ENCODE peak calls at places on chromosomes 11 and 22, in nine cellular contexts. One of them, this sample, is unnamed.

GRCh38 chr11:102177974-102178631 is 67.9 kb downstream of the YAP1 start:
- DNase-seq in IMR-90: peak; percentile 94
- DNase-seq in kidney epithelial cell: peak; percentile 89
- DNase-seq in WTC11: no peak
- DNase-seq in GM10248: no peak
- DNase-seq in cardiac fibroblast: peak; percentile 88
- DNase-seq in psoas muscle: no peak
- DNase-seq in HCT116: peak; percentile 87
- DNase-seq in mucosa of descending colon: no peak
- DNase-seq in this sample: no peak

GRCh38 chr11:67117667-67118058 is 1.4 kb upstream of the KDM2A start:
- DNase-seq in IMR-90: no peak
- DNase-seq in kidney epithelial cell: no peak
- DNase-seq in psoas muscle: peak; percentile 70
- DNase-seq in GM10248: peak; percentile 27
- DNase-seq in mucosa of descending colon: peak; percentile 63
- DNase-seq in HCT116: no peak
- DNase-seq in cardiac fibroblast: peak; percentile 24
- DNase-seq in WTC11: peak; percentile 48
- DNase-seq in this sample: peak; percentile 58

GRCh38 chr22:37643225-37643847 is 3.9 kb downstream of the SH3BP1 start:
- DNase-seq in HCT116: no peak
- DNase-seq in mucosa of descending colon: peak; percentile 95
- DNase-seq in IMR-90: peak; percentile 57
- DNase-seq in kidney epithelial cell: no peak
- DNase-seq in psoas muscle: peak; percentile 93
- DNase-seq in GM10248: peak; percentile 86
- DNase-seq in WTC11: peak; percentile 93
- DNase-seq in cardiac fibroblast: peak; percentile 78
- DNase-seq in this sample: peak; percentile 85

GRCh38 chr11:64343740-64344133 is 3.7 kb downstream of the CCDC88B start:
- DNase-seq in HCT116: no peak
- DNase-seq in kidney epithelial cell: no peak
- DNase-seq in mucosa of descending colon: peak; percentile 68
- DNase-seq in psoas muscle: peak; percentile 62
- DNase-seq in GM10248: no peak
- DNase-seq in cardiac fibroblast: no peak
- DNase-seq in WTC11: peak; percentile 70
- DNase-seq in IMR-90: no peak
- DNase-seq in this sample: no peak

GRCh38 chr22:37172266-37173245 is 15.5 kb downstream of the C1QTNF6 start:
- DNase-seq in HCT116: no peak
- DNase-seq in mucosa of descending colon: no peak
- DNase-seq in psoas muscle: peak; percentile 33
- DNase-seq in GM10248: no peak
- DNase-seq in kidney epithelial cell: no peak
- DNase-seq in cardiac fibroblast: no peak
- DNase-seq in IMR-90: no peak
- DNase-seq in WTC11: peak; percentile 8
- DNase-seq in this sample: peak; percentile 5

GRCh38 chr11:8363924-8364323 is 100.2 kb upstream of the LMO1 start:
- DNase-seq in psoas muscle: no peak
- DNase-seq in HCT116: no peak
- DNase-seq in kidney epithelial cell: no peak
- DNase-seq in mucosa of descending colon: no peak
- DNase-seq in GM10248: no peak
- DNase-seq in IMR-90: no peak
- DNase-seq in cardiac fibroblast: peak; percentile 21
- DNase-seq in WTC11: no peak
- DNase-seq in this sample: no peak

GRCh38 chr22:26484360-26484706 is 656 bp downstream of the SRRD start:
- DNase-seq in IMR-90: peak; percentile 31
- DNase-seq in cardiac fibroblast: no peak
- DNase-seq in WTC11: no peak
- DNase-seq in kidney epithelial cell: no peak
- DNase-seq in psoas muscle: no peak
- DNase-seq in GM10248: no peak
- DNase-seq in mucosa of descending colon: no peak
- DNase-seq in HCT116: no peak
- DNase-seq in this sample: no peak

GRCh38 chr11:121067453-121067852 is 33.6 kb upstream of the TECTA start:
- DNase-seq in mucosa of descending colon: no peak
- DNase-seq in HCT116: no peak
- DNase-seq in psoas muscle: no peak
- DNase-seq in kidney epithelial cell: no peak
- DNase-seq in GM10248: no peak
- DNase-seq in WTC11: no peak
- DNase-seq in IMR-90: peak; percentile 70
- DNase-seq in cardiac fibroblast: no peak
- DNase-seq in this sample: no peak

GRCh38 chr11:22711880-22712279 is 45.5 kb downstream of the GAS2 start:
- DNase-seq in kidney epithelial cell: no peak
- DNase-seq in WTC11: no peak
- DNase-seq in IMR-90: no peak
- DNase-seq in GM10248: no peak
- DNase-seq in mucosa of descending colon: peak; percentile 53
- DNase-seq in cardiac fibroblast: no peak
- DNase-seq in HCT116: no peak
- DNase-seq in psoas muscle: no peak
- DNase-seq in this sample: no peak

GRCh38 chr11:43419460-43419859 is 60.7 kb downstream of the TTC17 start:
- DNase-seq in GM10248: peak; percentile 18
- DNase-seq in mucosa of descending colon: no peak
- DNase-seq in psoas muscle: no peak
- DNase-seq in IMR-90: peak; percentile 53
- DNase-seq in cardiac fibroblast: peak; percentile 61
- DNase-seq in HCT116: peak; percentile 2
- DNase-seq in kidney epithelial cell: no peak
- DNase-seq in WTC11: no peak
- DNase-seq in this sample: no peak

GRCh38 chr11:76598426-76598839 is 72.1 kb downstream of the LRRC32 start:
- DNase-seq in cardiac fibroblast: peak; percentile 77
- DNase-seq in mucosa of descending colon: no peak
- DNase-seq in kidney epithelial cell: no peak
- DNase-seq in HCT116: peak; percentile 7
- DNase-seq in GM10248: peak; percentile 77
- DNase-seq in IMR-90: peak; percentile 56
- DNase-seq in psoas muscle: no peak
- DNase-seq in WTC11: peak; percentile 47
- DNase-seq in this sample: no peak

GRCh38 chr22:36439481-36440271 is 41.8 kb downstream of the TXN2 start:
- DNase-seq in psoas muscle: no peak
- DNase-seq in GM10248: no peak
- DNase-seq in IMR-90: peak; percentile 97
- DNase-seq in WTC11: no peak
- DNase-seq in HCT116: no peak
- DNase-seq in cardiac fibroblast: peak; percentile 89
- DNase-seq in mucosa of descending colon: peak; percentile 61
- DNase-seq in kidney epithelial cell: peak; percentile 82
- DNase-seq in this sample: no peak

DNA sequence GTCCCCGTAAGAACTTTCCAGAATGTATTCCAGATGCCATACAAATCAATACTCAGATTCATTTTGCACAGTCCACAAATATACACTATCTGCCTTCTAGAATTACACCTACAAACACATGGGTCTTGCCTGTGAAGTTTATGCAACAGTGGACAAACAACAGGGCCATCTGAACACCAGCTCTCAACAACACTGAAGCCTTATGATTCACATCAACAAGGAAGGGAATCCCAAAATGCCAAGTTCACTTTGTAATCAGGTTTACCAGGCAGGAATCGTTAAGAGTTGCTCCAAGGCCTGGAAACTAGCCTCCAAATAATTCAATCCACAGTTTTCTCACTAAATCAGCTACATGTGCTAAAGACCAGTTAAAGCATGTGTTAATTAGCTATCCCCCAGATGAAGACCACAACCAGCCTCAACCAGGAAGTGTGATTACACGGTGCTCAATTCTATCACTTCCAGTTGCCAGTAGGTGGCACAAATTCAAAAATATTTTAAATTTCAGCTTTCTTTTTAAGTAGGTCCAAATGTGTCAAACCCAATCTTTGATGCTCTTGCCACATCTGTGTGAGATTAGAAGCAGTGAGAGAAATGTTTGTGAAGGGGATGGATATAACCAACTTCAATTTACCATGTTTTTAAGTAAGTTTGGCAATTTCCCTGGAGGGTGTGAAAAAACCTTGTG is 139.1 kb upstream of the BDNF start:
- DNase-seq in GM10248: no peak
- DNase-seq in IMR-90: peak; percentile 19
- DNase-seq in kidney epithelial cell: no peak
- DNase-seq in HCT116: no peak
- DNase-seq in mucosa of descending colon: no peak
- DNase-seq in cardiac fibroblast: peak; percentile 44
- DNase-seq in psoas muscle: no peak
- DNase-seq in WTC11: no peak
- DNase-seq in this sample: no peak
- TF ChIP-seq CTCF in GM10248: no peak
- TF ChIP-seq CTCF in IMR-90: peak; percentile 38
- TF ChIP-seq CTCF in kidney epithelial cell: peak; percentile 30
- TF ChIP-seq CTCF in HCT116: peak; percentile 46
- TF ChIP-seq CTCF in mucosa of descending colon: no peak
- TF ChIP-seq CTCF in cardiac fibroblast: peak; percentile 33
- TF ChIP-seq CTCF in psoas muscle: no peak
- TF ChIP-seq CTCF in WTC11: no peak
- TF ChIP-seq CTCF in this sample: no peak

GRCh38 chr11:17770048-17770652 is 35.6 kb downstream of the KCNC1 start:
- DNase-seq in kidney epithelial cell: no peak
- DNase-seq in WTC11: peak; percentile 49
- DNase-seq in HCT116: no peak
- DNase-seq in psoas muscle: peak; percentile 55
- DNase-seq in GM10248: no peak
- DNase-seq in IMR-90: no peak
- DNase-seq in mucosa of descending colon: peak; percentile 89
- DNase-seq in cardiac fibroblast: no peak
- DNase-seq in this sample: no peak
- TF ChIP-seq CTCF in kidney epithelial cell: peak; percentile 11
- TF ChIP-seq CTCF in WTC11: no peak
- TF ChIP-seq CTCF in HCT116: peak; percentile 48
- TF ChIP-seq CTCF in psoas muscle: peak; percentile 9
- TF ChIP-seq CTCF in GM10248: no peak
- TF ChIP-seq CTCF in IMR-90: no peak
- TF ChIP-seq CTCF in mucosa of descending colon: peak; percentile 18
- TF ChIP-seq CTCF in cardiac fibroblast: peak; percentile 15
- TF ChIP-seq CTCF in this sample: no peak

GRCh38 chr11:125701858-125702621 is 21.4 kb upstream of the ACRV1 start:
- DNase-seq in HCT116: no peak
- DNase-seq in GM10248: no peak
- DNase-seq in IMR-90: no peak
- DNase-seq in psoas muscle: no peak
- DNase-seq in mucosa of descending colon: no peak
- DNase-seq in cardiac fibroblast: no peak
- DNase-seq in kidney epithelial cell: no peak
- DNase-seq in WTC11: peak; percentile 44
- DNase-seq in this sample: no peak
- TF ChIP-seq CTCF in HCT116: no peak
- TF ChIP-seq CTCF in GM10248: no peak
- TF ChIP-seq CTCF in IMR-90: no peak
- TF ChIP-seq CTCF in psoas muscle: no peak
- TF ChIP-seq CTCF in mucosa of descending colon: no peak
- TF ChIP-seq CTCF in cardiac fibroblast: no peak
- TF ChIP-seq CTCF in kidney epithelial cell: no peak
- TF ChIP-seq CTCF in WTC11: no peak
- TF ChIP-seq CTCF in this sample: no peak

GRCh38 chr11:66022401-66023185 is 3.7 kb downstream of the CATSPER1 start:
- DNase-seq in mucosa of descending colon: peak; percentile 83
- DNase-seq in psoas muscle: peak; percentile 88
- DNase-seq in kidney epithelial cell: no peak
- DNase-seq in GM10248: peak; percentile 92
- DNase-seq in HCT116: no peak
- DNase-seq in IMR-90: peak; percentile 29
- DNase-seq in cardiac fibroblast: peak; percentile 69
- DNase-seq in WTC11: peak; percentile 92
- DNase-seq in this sample: peak; percentile 82
- TF ChIP-seq CTCF in mucosa of descending colon: peak; percentile 98
- TF ChIP-seq CTCF in psoas muscle: peak; percentile 98
- TF ChIP-seq CTCF in kidney epithelial cell: peak; percentile 95
- TF ChIP-seq CTCF in GM10248: peak; percentile 97
- TF ChIP-seq CTCF in HCT116: peak; percentile 91
- TF ChIP-seq CTCF in IMR-90: peak; percentile 84
- TF ChIP-seq CTCF in cardiac fibroblast: peak; percentile 95
- TF ChIP-seq CTCF in WTC11: peak; percentile 95
- TF ChIP-seq CTCF in this sample: peak; percentile 25

DNA sequence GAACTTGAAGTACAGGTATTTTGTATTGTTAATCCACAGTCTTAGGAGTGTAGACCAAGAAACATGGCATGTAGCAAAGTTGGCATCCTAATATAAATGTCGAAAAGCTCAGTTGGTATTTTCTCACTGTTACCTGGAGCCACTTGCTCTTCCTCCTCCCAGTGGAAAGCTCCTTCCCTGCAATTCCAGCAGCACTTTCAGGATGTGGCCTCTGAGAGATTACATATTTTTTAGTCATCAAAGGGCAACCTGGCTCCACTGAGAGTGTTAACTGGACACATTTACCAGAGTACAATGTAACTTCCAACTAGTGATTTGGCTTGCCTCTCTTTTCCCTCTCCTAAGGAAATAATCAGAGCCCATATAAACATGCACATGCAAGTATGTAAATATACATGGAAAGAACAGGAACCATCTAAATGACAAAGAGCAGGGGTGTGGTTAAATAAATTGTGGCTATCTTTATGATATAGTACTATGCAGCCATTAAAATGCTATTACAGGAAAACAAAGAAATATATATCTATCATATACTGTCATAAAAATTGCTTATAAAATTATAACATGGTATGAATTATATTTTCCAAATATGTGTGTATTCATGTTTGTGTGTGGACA is 14.2 kb upstream of the EED start:
- DNase-seq in GM10248: no peak
- DNase-seq in HCT116: peak; percentile 39
- DNase-seq in psoas muscle: no peak
- DNase-seq in IMR-90: no peak
- DNase-seq in mucosa of descending colon: no peak
- DNase-seq in kidney epithelial cell: no peak
- DNase-seq in WTC11: no peak
- DNase-seq in cardiac fibroblast: no peak
- DNase-seq in this sample: no peak
- TF ChIP-seq CTCF in GM10248: no peak
- TF ChIP-seq CTCF in HCT116: peak; percentile 63
- TF ChIP-seq CTCF in psoas muscle: no peak
- TF ChIP-seq CTCF in IMR-90: no peak
- TF ChIP-seq CTCF in mucosa of descending colon: no peak
- TF ChIP-seq CTCF in kidney epithelial cell: no peak
- TF ChIP-seq CTCF in WTC11: no peak
- TF ChIP-seq CTCF in cardiac fibroblast: peak; percentile 11
- TF ChIP-seq CTCF in this sample: no peak

This sample was measured in activated B cell treated with CpG ODN at 0.5 μM for 24 hours.